ENCODE peak calls at places on chromosomes 12 and 14, in six cellular contexts. I is ELR, T is heart right ventricle, B is M059J, N is lower leg skin, J is T-cell. O is an unnamed sample.

GRCh38 chr14:67166450-67166853 is 22.8 kb upstream of the GARIN2 start:
- DNase-seq in I (peak), T (no peak), B (peak), N (no peak), J (peak), O (peak)

GRCh38 chr14:74619672-74620131 is 7.7 kb upstream of the LTBP2 start:
- DNase-seq in I (peak), T (peak), B (peak), N (peak), J (no peak), O (no peak)

GRCh38 chr14:64541261-64541970 is 875 bp downstream of the HSPA2 start:
- DNase-seq in I (no peak), T (no peak), B (no peak), N (peak), J (no peak), O (peak)

GRCh38 chr14:101110729-101111619 is 207.5 kb upstream of the RTL1 start:
- DNase-seq in I (no peak), T (no peak), B (no peak), N (peak), J (no peak), O (peak)

GRCh38 chr12:58529897-58530296 is 390.4 kb downstream of the LRIG3 start:
- DNase-seq in I (peak), T (no peak), B (peak), N (peak), J (no peak), O (no peak)

GRCh38 chr14:71321556-71322315 is 414.5 kb downstream of the PCNX1 start:
- DNase-seq in I (peak), T (no peak), B (peak), N (peak), J (no peak), O (no peak)

GRCh38 chr14:58152569-58152857 is 500 bp upstream of the ARMH4 start:
- DNase-seq in I (no peak), T (no peak), B (no peak), N (no peak), J (no peak), O (no peak)

GRCh38 chr12:101743724-101744472 is 4.6 kb upstream of the SYCP3 start:
- DNase-seq in I (no peak), T (no peak), B (no peak), N (no peak), J (no peak), O (no peak)

GRCh38 chr14:95696741-95697140 is 10.5 kb downstream of the TCL1B start:
- DNase-seq in I (no peak), T (no peak), B (peak), N (no peak), J (no peak), O (no peak)

GRCh38 chr14:51246032-51246431 is 6.0 kb downstream of the TMX1 start:
- DNase-seq in I (no peak), T (no peak), B (no peak), N (no peak), J (no peak), O (no peak)

GRCh38 chr12:95118788-95119179 is 45.4 kb upstream of the NR2C1 start:
- DNase-seq in I (peak), T (no peak), B (peak), N (no peak), J (no peak), O (no peak)

GRCh38 chr12:125996438-125996837 is 931.2 kb downstream of the AACS start:
- DNase-seq in I (no peak), T (no peak), B (no peak), N (no peak), J (no peak), O (no peak)

GRCh38 chr12:30329281-30329680 is 366.4 kb downstream of the IPO8 start:
- DNase-seq in I (peak), T (no peak), B (peak), N (no peak), J (no peak), O (no peak)

GRCh38 chr12:99767809-99768208 is 120.3 kb downstream of the GARIN6 start:
- DNase-seq in I (peak), T (no peak), B (peak), N (no peak), J (no peak), O (no peak)

GRCh38 chr12:90250766-90251165 is 542.1 kb upstream of the ATP2B1 start:
- DNase-seq in I (no peak), T (no peak), B (peak), N (peak), J (no peak), O (no peak)

GRCh38 chr12:495466-495865 is 35.7 kb downstream of the B4GALNT3 start:
- DNase-seq in I (no peak), T (no peak), B (no peak), N (no peak), J (no peak), O (no peak)

GRCh38 chr14:45044638-45045037 is 39.3 kb upstream of the PRPF39 start:
- DNase-seq in I (no peak), T (no peak), B (no peak), N (no peak), J (no peak), O (no peak)

GRCh38 chr14:26872510-26872909 is 274.7 kb upstream of the NOVA1 start:
- DNase-seq in I (no peak), T (no peak), B (no peak), N (no peak), J (no peak), O (no peak)

GRCh38 chr14:70698288-70698687 is 56.6 kb downstream of the TTC9 start:
- DNase-seq in I (peak), T (no peak), B (peak), N (peak), J (no peak), O (no peak)

GRCh38 chr12:26767865-26768264 is 65.1 kb downstream of the ITPR2 start:
- DNase-seq in I (no peak), T (no peak), B (no peak), N (no peak), J (no peak), O (no peak)

GRCh38 chr12:103799504-103800251 is 41.4 kb downstream of the NT5DC3 start:
- DNase-seq in I (peak), T (no peak), B (peak), N (no peak), J (no peak), O (no peak)

GRCh38 chr12:57352166-57352565 is 78.7 kb downstream of the R3HDM2 start:
- DNase-seq in I (peak), T (no peak), B (no peak), N (no peak), J (no peak), O (no peak)

GRCh38 chr14:86774916-86775315 is 1218.1 kb downstream of the GALC start:
- DNase-seq in I (no peak), T (no peak), B (no peak), N (no peak), J (no peak), O (no peak)

GRCh38 chr12:15982471-15982870 is 71.3 kb downstream of the DERA start:
- DNase-seq in I (peak), T (no peak), B (peak), N (no peak), J (no peak), O (no peak)

GRCh38 chr14:73712071-73712506 is 2.1 kb downstream of the PNMA1 start:
- DNase-seq in I (peak), T (no peak), B (no peak), N (no peak), J (no peak), O (no peak)

GRCh38 chr12:90274407-90274806 is 565.8 kb upstream of the ATP2B1 start:
- DNase-seq in I (no peak), T (no peak), B (no peak), N (no peak), J (no peak), O (no peak)

GRCh38 chr12:9740109-9740750 is 7.3 kb upstream of the CLECL1 start:
- DNase-seq in I (no peak), T (no peak), B (no peak), N (no peak), J (no peak), O (no peak)

GRCh38 chr14:99345472-99345871 is 73.5 kb upstream of the BCL11B start:
- DNase-seq in I (no peak), T (no peak), B (no peak), N (no peak), J (no peak), O (no peak)

GRCh38 chr14:92513966-92514843 is 624 bp downstream of the RIN3 start:
- DNase-seq in I (peak), T (no peak), B (no peak), N (no peak), J (peak), O (peak)

GRCh38 chr14:92653162-92653651 is 95.2 kb downstream of the LGMN start:
- DNase-seq in I (no peak), T (no peak), B (no peak), N (no peak), J (peak), O (peak)

GRCh38 chr12:80821513-80822000 is 104.8 kb downstream of the MYF5 start:
- DNase-seq in I (no peak), T (no peak), B (no peak), N (no peak), J (no peak), O (no peak)

GRCh38 chr14:96062010-96062409 is 22.8 kb downstream of the C14orf132 start:
- DNase-seq in I (no peak), T (no peak), B (no peak), N (no peak), J (no peak), O (no peak)

GRCh38 chr12:27667540-27667939 is 28.7 kb upstream of the REP15 start:
- DNase-seq in I (peak), T (no peak), B (peak), N (no peak), J (no peak), O (no peak)

GRCh38 chr14:23052182-23052623 is 5.1 kb downstream of the CDH24 start:
- DNase-seq in I (no peak), T (no peak), B (no peak), N (no peak), J (no peak), O (no peak)

GRCh38 chr14:102511538-102511937 is 2.0 kb upstream of the ANKRD9 start:
- DNase-seq in I (no peak), T (no peak), B (no peak), N (no peak), J (no peak), O (no peak)

GRCh38 chr12:87678453-87678852 is 350.7 kb downstream of the C12orf50 start:
- DNase-seq in I (peak), T (no peak), B (peak), N (no peak), J (no peak), O (no peak)

GRCh38 chr14:75456069-75457023 is 28.5 kb downstream of the JDP2 start:
- DNase-seq in I (no peak), T (no peak), B (no peak), N (no peak), J (no peak), O (no peak)

O was measured in activated naive CD4-positive, alpha-beta T cell treated with anti-CD3 and anti-CD28 coated beads for 36 hours.